ENCODE peak calls at places on chromosomes 3 and 15, in seven cellular contexts. G is myocyte, C is EL, R is HEK293T, X is SW480, M is globus pallidus, U is NCI-H460. W is an unnamed sample.

GRCh38 chr3:99396651-99397050 is 241.7 kb upstream of the COL8A1 start:
- DNase-seq in G (no peak), C (peak), R (no peak), X (no peak), M (no peak), U (no peak), W (no peak)

GRCh38 chr3:123290962-123291361 is 89.2 kb downstream of the SEC22A start:
- DNase-seq in G (no peak), C (no peak), R (no peak), X (no peak), M (no peak), U (no peak), W (no peak)

GRCh38 chr3:101898752-101899169 is 49.4 kb downstream of the NFKBIZ start:
- DNase-seq in G (no peak), C (no peak), R (no peak), X (no peak), M (peak), U (no peak), W (no peak)

GRCh38 chr15:82272154-82272553 is 9.5 kb downstream of the SAXO2 start:
- DNase-seq in G (no peak), C (no peak), R (no peak), X (no peak), M (no peak), U (no peak), W (no peak)

GRCh38 chr3:101829066-101829830 is 20.1 kb upstream of the NFKBIZ start:
- DNase-seq in G (peak), C (peak), R (no peak), X (no peak), M (no peak), U (no peak), W (peak)

GRCh38 chr3:183158552-183159006 is 4.0 kb downstream of the LAMP3 start:
- DNase-seq in G (peak), C (peak), R (no peak), X (peak), M (no peak), U (no peak), W (no peak)

GRCh38 chr15:92074646-92075045 is 221.1 kb downstream of the SLCO3A1 start:
- DNase-seq in G (no peak), C (peak), R (no peak), X (no peak), M (no peak), U (no peak), W (no peak)

GRCh38 chr15:83598031-83598430 is 55.9 kb upstream of the ADAMTSL3 start:
- DNase-seq in G (no peak), C (no peak), R (no peak), X (no peak), M (no peak), U (no peak), W (no peak)

GRCh38 chr3:186483611-186484340 is 60.4 kb downstream of the CRYGS start:
- DNase-seq in G (no peak), C (no peak), R (no peak), X (no peak), M (no peak), U (no peak), W (no peak)

GRCh38 chr3:149395107-149396089 is 17.9 kb upstream of the TM4SF1 start:
- DNase-seq in G (peak), C (peak), R (no peak), X (no peak), M (no peak), U (no peak), W (no peak)

GRCh38 chr3:97934980-97935695 is 37.1 kb downstream of the RIOX2 start:
- DNase-seq in G (no peak), C (no peak), R (no peak), X (no peak), M (no peak), U (no peak), W (no peak)

GRCh38 chr3:29694783-29695182 is 413.9 kb downstream of the RBMS3 start:
- DNase-seq in G (peak), C (peak), R (no peak), X (peak), M (no peak), U (peak), W (no peak)

GRCh38 chr3:3847994-3848970 is 49.1 kb downstream of the LRRN1 start:
- DNase-seq in G (no peak), C (no peak), R (no peak), X (no peak), M (no peak), U (no peak), W (no peak)

GRCh38 chr3:58471025-58471887 is 20.6 kb upstream of the KCTD6 start:
- DNase-seq in G (peak), C (peak), R (peak), X (peak), M (no peak), U (peak), W (peak)

GRCh38 chr15:100635406-100636071 is 33.1 kb downstream of the ASB7 start:
- DNase-seq in G (no peak), C (no peak), R (no peak), X (peak), M (no peak), U (no peak), W (no peak)

GRCh38 chr15:75136758-75137157 is 64.9 kb upstream of the C15orf39 start:
- DNase-seq in G (no peak), C (no peak), R (no peak), X (no peak), M (no peak), U (no peak), W (no peak)

GRCh38 chr15:75720787-75721461 is 8.3 kb upstream of the CSPG4 start:
- DNase-seq in G (peak), C (no peak), R (peak), X (peak), M (no peak), U (peak), W (no peak)

GRCh38 chr3:57985977-57986246 is 22.3 kb upstream of the FLNB start:
- DNase-seq in G (no peak), C (no peak), R (no peak), X (no peak), M (no peak), U (no peak), W (no peak)

W was measured in CD8-positive, alpha-beta T cell.